ENCODE peak calls at places on chromosomes 13 and 19, in seven cellular contexts. J is endodermal cell, K is upper lobe of right lung, B is stomach, M is neuronal stem cell, D is psoas muscle, Y is Peyer's patch. Q is an unnamed sample.

GRCh38 chr13:103140001-103140671 is 73.9 kb upstream of the SLC10A2 start:
- DNase-seq in M (no peak), D (no peak), K (no peak), Y (no peak), J (peak; percentile 62), B (no peak), Q (peak; percentile 38)

GRCh38 chr19:18593367-18594095 is 4.9 kb downstream of the REX1BD start:
- DNase-seq in B (no peak), J (peak; percentile 85), M (no peak), D (no peak), Y (no peak), K (peak; percentile 63), Q (peak; percentile 72)

GRCh38 chr13:97535619-97536018 is 101.7 kb downstream of the RAP2A start:
- DNase-seq in Y (no peak), D (no peak), M (no peak), B (no peak), K (no peak), J (no peak), Q (no peak)

GRCh38 chr19:6491802-6492592 is 10.1 kb downstream of the TUBB4A start:
- DNase-seq in K (no peak), M (no peak), Y (no peak), D (no peak), J (no peak), B (no peak), Q (no peak)

GRCh38 chr13:28609936-28610335 is 49.0 kb upstream of the POMP start:
- DNase-seq in J (no peak), B (no peak), K (no peak), M (no peak), D (no peak), Y (no peak), Q (no peak)

GRCh38 chr19:6026390-6026897 is 48.5 kb upstream of the RANBP3 start:
- DNase-seq in B (no peak), D (peak; percentile 23), J (peak; percentile 39), M (no peak), K (peak; percentile 38), Y (no peak), Q (no peak)

GRCh38 chr19:55082023-55082851 is 6.6 kb downstream of the EPS8L1 start:
- DNase-seq in K (no peak), M (no peak), B (no peak), Y (no peak), D (no peak), J (peak; percentile 93), Q (peak; percentile 23)

GRCh38 chr13:113152894-113153809 is 5.3 kb upstream of the PROZ start:
- DNase-seq in K (peak; percentile 74), J (peak; percentile 87), D (peak; percentile 79), Y (peak; percentile 29), B (peak; percentile 49), M (peak; percentile 67), Q (no peak)

GRCh38 chr13:31236211-31236786 is 36.5 kb downstream of the B3GLCT start:
- DNase-seq in Y (no peak), D (no peak), K (no peak), B (no peak), J (no peak), M (peak; percentile 12), Q (peak; percentile 48)

GRCh38 chr19:2216361-2217225 is 19.5 kb downstream of the PLEKHJ1 start:
- DNase-seq in D (no peak), Y (no peak), K (no peak), M (no peak), B (no peak), J (no peak), Q (no peak)

GRCh38 chr13:71865858-71866172 is 1.2 kb downstream of the DACH1 start:
- DNase-seq in D (peak; percentile 55), K (no peak), B (no peak), M (no peak), J (no peak), Y (no peak), Q (no peak)

GRCh38 chr13:44432595-44432994 is 59.0 kb downstream of the SERP2 start:
- DNase-seq in J (peak; percentile 53), B (no peak), Y (no peak), K (no peak), M (no peak), D (no peak), Q (no peak)

GRCh38 chr19:5445667-5446066 is 9.6 kb upstream of the ZNRF4 start:
- DNase-seq in K (no peak), Y (no peak), J (no peak), B (no peak), D (no peak), M (no peak), Q (no peak)

GRCh38 chr19:4722671-4723464 is 774 bp downstream of the DPP9 start:
- DNase-seq in M (no peak), D (peak; percentile 78), Y (peak; percentile 23), J (no peak), B (peak; percentile 39), K (no peak), Q (peak; percentile 69)

GRCh38 chr19:3202346-3202745 is 16.6 kb downstream of the NCLN start:
- DNase-seq in B (no peak), K (no peak), M (no peak), D (no peak), Y (no peak), J (no peak), Q (no peak)

GRCh38 chr13:49527123-49527522 is 31.4 kb downstream of the PHF11 start:
- DNase-seq in D (no peak), B (no peak), J (no peak), Y (no peak), M (no peak), K (no peak), Q (no peak)

GRCh38 chr19:17266975-17267788 is at the start of gene BABAM1:
- DNase-seq in D (peak; percentile 96), B (peak; percentile 96), Y (peak; percentile 97), K (peak; percentile 94), M (peak; percentile 97), J (peak; percentile 99), Q (peak; percentile 99)

GRCh38 chr19:51903192-51903591 is 1.6 kb downstream of the ZNF649 start:
- DNase-seq in D (no peak), K (no peak), J (no peak), Y (no peak), B (no peak), M (no peak), Q (no peak)

GRCh38 chr19:51904331-51905165 is at the start of gene ZNF649:
- DNase-seq in D (peak; percentile 91), Y (peak; percentile 76), M (peak; percentile 85), B (peak; percentile 81), J (peak; percentile 95), K (peak; percentile 92), Q (peak; percentile 86)

DNA sequence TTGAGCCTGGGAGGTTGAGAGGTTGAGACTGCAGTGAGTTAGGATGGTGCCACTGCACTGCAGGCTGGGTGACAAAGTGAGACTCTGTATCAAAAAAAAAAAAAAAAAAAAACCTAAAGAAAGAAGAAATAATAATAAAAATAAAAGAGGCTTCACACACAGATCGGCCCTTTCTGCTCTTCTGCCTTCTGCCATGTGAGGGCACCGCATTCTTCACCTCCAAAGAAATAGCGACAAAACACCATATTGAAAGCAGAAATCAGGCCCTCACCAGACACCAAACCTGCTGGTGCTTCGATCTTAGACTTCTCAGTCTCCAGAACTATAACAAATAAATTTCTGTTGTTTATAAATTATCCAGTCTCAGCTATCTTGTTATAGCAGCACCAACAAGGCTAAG is 3.0 kb downstream of the ZNF649 start:
- DNase-seq in B (no peak), D (no peak), K (no peak), M (no peak), Y (no peak), J (no peak), Q (no peak)
- H3K9me3 ChIP-seq in B (peaks cover 67% of the 10 kb centered on the region), D (peaks cover 55% of the 10 kb centered on the region), K (peaks cover 27% of the 10 kb centered on the region), M (peaks cover 78% of the 10 kb centered on the region), Y (no peaks in the 10 kb centered on the region), J (peaks cover 88% of the 10 kb centered on the region), Q (peaks cover 33% of the 10 kb centered on the region)

GRCh38 chr19:29672319-29672932 is 7.2 kb downstream of the PLEKHF1 start:
- DNase-seq in Y (peak; percentile 52), J (no peak), M (no peak), D (no peak), B (no peak), K (peak; percentile 25), Q (no peak)
- H3K4me1 ChIP-seq in Y (no peaks in the 10 kb centered on the region), J (no peaks in the 10 kb centered on the region), M (peaks cover 2% of the 10 kb centered on the region), D (peaks cover 90% of the 10 kb centered on the region), B (peaks cover 43% of the 10 kb centered on the region), K (peaks cover 61% of the 10 kb centered on the region), Q (no peaks in the 10 kb centered on the region)

GRCh38 chr19:56668676-56669075 is 2.9 kb downstream of the ZNF835 start:
- DNase-seq in M (no peak), B (no peak), J (no peak), Y (no peak), K (peak; percentile 41), D (no peak), Q (no peak)
- H3K9me3 ChIP-seq in M (peaks cover 21% of the 10 kb centered on the region), B (peaks cover 86% of the 10 kb centered on the region), J (peaks cover 10% of the 10 kb centered on the region), Y (no peaks in the 10 kb centered on the region), K (no peaks in the 10 kb centered on the region), D (peaks cover 4% of the 10 kb centered on the region), Q (no peaks in the 10 kb centered on the region)

GRCh38 chr13:30026909-30027308 is 176.5 kb upstream of the UBL3 start:
- DNase-seq in J (no peak), Y (no peak), B (no peak), K (no peak), D (no peak), M (no peak), Q (no peak)

GRCh38 chr13:30022796-30023195 is 172.4 kb upstream of the UBL3 start:
- DNase-seq in M (no peak), K (no peak), B (no peak), D (no peak), Y (no peak), J (no peak), Q (no peak)

GRCh38 chr13:30027569-30028455 is 177.4 kb upstream of the UBL3 start:
- DNase-seq in B (no peak), J (no peak), Y (no peak), K (no peak), D (no peak), M (no peak), Q (no peak)

GRCh38 chr13:30025351-30025750 is 174.9 kb upstream of the UBL3 start:
- DNase-seq in B (no peak), K (no peak), J (no peak), D (no peak), M (no peak), Y (no peak), Q (no peak)

DNA sequence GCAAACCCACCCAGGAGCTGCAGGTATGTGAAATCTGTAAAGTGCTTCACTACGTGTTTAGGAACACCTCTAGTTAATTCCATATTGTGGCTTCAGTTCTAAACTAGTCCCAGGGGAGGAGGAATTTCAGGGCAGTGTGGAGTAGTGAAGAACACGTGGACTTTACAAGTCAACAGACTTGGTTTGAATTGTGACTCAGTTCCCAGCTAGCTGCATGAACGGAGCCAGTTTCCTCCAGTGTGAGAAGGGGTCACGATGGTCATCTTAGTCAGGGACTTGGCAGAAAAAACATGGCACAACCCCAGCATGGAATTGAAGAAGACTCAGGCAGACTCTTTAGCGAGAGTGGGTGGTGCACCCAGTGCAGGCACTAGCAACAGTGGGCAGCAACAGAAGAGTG is 175.7 kb upstream of the UBL3 start:
- DNase-seq in K (no peak), M (no peak), D (no peak), Y (no peak), J (no peak), B (no peak), Q (no peak)
- H3K4me1 ChIP-seq in K (no peaks in the 10 kb centered on the region), M (peaks cover 1% of the 10 kb centered on the region), D (no peaks in the 10 kb centered on the region), Y (no peaks in the 10 kb centered on the region), J (no peaks in the 10 kb centered on the region), B (peaks cover 5% of the 10 kb centered on the region), Q (no peaks in the 10 kb centered on the region)

GRCh38 chr19:36894849-36895383 is 21.2 kb downstream of the ZNF829 start:
- DNase-seq in D (no peak), K (no peak), J (no peak), B (no peak), Y (no peak), M (no peak), Q (no peak)
- H3K9me3 ChIP-seq in D (peaks cover 94% of the 10 kb centered on the region), K (peaks cover 95% of the 10 kb centered on the region), J (peaks cover 96% of the 10 kb centered on the region), B (peaks cover 99% of the 10 kb centered on the region), Y (peaks cover 30% of the 10 kb centered on the region), M (peaks cover 95% of the 10 kb centered on the region), Q (peaks cover 4% of the 10 kb centered on the region)